ENCODE peak calls at places on chromosomes 1 and 21, in six cellular contexts. Q, D, K, M, E and L are unnamed samples.

GRCh38 chr1:24805534-24806301 is 60.5 kb downstream of the CLIC4 start:
- DNase-seq in M (no peak), D (no peak), K (no peak), E (peak), Q (no peak), L (peak)

GRCh38 chr1:47180603-47181094 is 9.2 kb downstream of the PDZK1IP1 start:
- DNase-seq in Q (no peak), K (no peak), E (no peak), M (no peak), D (no peak), L (no peak)

GRCh38 chr1:77412069-77412793 is 130.4 kb downstream of the AK5 start:
- DNase-seq in E (peak), Q (peak), M (no peak), D (no peak), K (no peak), L (peak)

GRCh38 chr1:29398431-29398830 is 162.1 kb downstream of the PTPRU start:
- DNase-seq in E (peak), Q (no peak), M (no peak), K (no peak), D (no peak), L (no peak)

GRCh38 chr1:16903054-16903453 is 7.3 kb downstream of the RNU1-2 start:
- DNase-seq in Q (peak), D (no peak), K (no peak), E (peak), M (no peak), L (no peak)

GRCh38 chr1:36918604-36919003 is 115.7 kb downstream of the GRIK3 start:
- DNase-seq in E (no peak), K (no peak), Q (no peak), D (no peak), M (no peak), L (no peak)

GRCh38 chr1:172149377-172149776 is 271.1 kb upstream of the C1orf105 start:
- DNase-seq in E (no peak), D (no peak), K (no peak), Q (no peak), M (no peak), L (no peak)

GRCh38 chr1:213871179-213871578 is 116.6 kb upstream of the PROX1 start:
- DNase-seq in D (no peak), M (no peak), E (no peak), Q (no peak), K (no peak), L (no peak)

GRCh38 chr1:63651110-63651776 is 58.0 kb downstream of the PGM1 start:
- DNase-seq in M (peak), Q (no peak), D (peak), K (no peak), E (peak), L (no peak)

GRCh38 chr1:18941221-18942141 is 15.0 kb downstream of the IFFO2 start:
- DNase-seq in Q (peak), K (no peak), E (peak), M (no peak), D (no peak), L (peak)

GRCh38 chr1:68438310-68438709 is 11.4 kb downstream of the RPE65 start:
- DNase-seq in Q (no peak), E (no peak), D (no peak), M (no peak), K (no peak), L (no peak)

GRCh38 chr1:10467078-10467477 is 5.3 kb downstream of the DFFA start:
- DNase-seq in M (no peak), K (no peak), Q (no peak), D (no peak), E (no peak), L (no peak)

GRCh38 chr21:15309721-15310120 is 244.9 kb upstream of the NRIP1 start:
- DNase-seq in E (peak), Q (no peak), M (no peak), D (no peak), K (no peak), L (no peak)

GRCh38 chr1:209611771-209612570 is 28.5 kb downstream of the CAMK1G start:
- DNase-seq in M (no peak), K (no peak), E (no peak), D (no peak), Q (no peak), L (no peak)

GRCh38 chr1:7130127-7130526 is 344.9 kb downstream of the CAMTA1 start:
- DNase-seq in Q (no peak), K (no peak), E (no peak), M (no peak), D (no peak), L (no peak)

GRCh38 chr1:162740755-162741154 is 49.7 kb upstream of the HSD17B7 start:
- DNase-seq in D (no peak), M (no peak), E (no peak), K (no peak), Q (no peak), L (no peak)

GRCh38 chr1:59682405-59683080 is 132.2 kb upstream of the HOOK1 start:
- DNase-seq in K (no peak), Q (no peak), D (no peak), M (no peak), E (peak), L (peak)

GRCh38 chr1:17881761-17882160 is 126.6 kb downstream of the ACTL8 start:
- DNase-seq in D (no peak), E (peak), K (no peak), Q (no peak), M (no peak), L (no peak)

GRCh38 chr1:24410750-24411149 is 2.8 kb downstream of the STPG1 start:
- DNase-seq in Q (no peak), D (no peak), M (no peak), E (no peak), K (no peak), L (no peak)

GRCh38 chr1:13583592-13583963 is at the start of gene PDPN:
- DNase-seq in Q (peak), D (no peak), M (no peak), E (no peak), K (no peak), L (no peak)

GRCh38 chr1:107559881-107560280 is 405.1 kb downstream of the VAV3 start:
- DNase-seq in M (no peak), K (no peak), E (peak), D (no peak), Q (no peak), L (no peak)

GRCh38 chr1:221335161-221336101 is 406.5 kb downstream of the DUSP10 start:
- DNase-seq in Q (peak), D (no peak), E (peak), M (no peak), K (no peak), L (peak)